ENCODE peak calls at places on chromosomes 7 and 10, in eight cellular contexts. L is fibroblast of lung, E is HCT116, R is osteoblast, B is AG04449, T is BE2C, K is kidney epithelial cell, N is fibroblast of the aortic adventitia. V is an unnamed sample.

GRCh38 chr10:4194231-4194630 is 409.2 kb upstream of the KLF6 start:
- DNase-seq in E (no peak), B (no peak), R (no peak), L (peak; percentile 12), N (peak; percentile 25), T (no peak), K (no peak), V (no peak)

GRCh38 chr10:110617455-110618162 is 26.5 kb upstream of the RBM20 start:
- DNase-seq in T (no peak), K (no peak), B (no peak), E (no peak), R (no peak), N (no peak), L (no peak), V (no peak)

GRCh38 chr7:76231071-76231470 is 29.4 kb downstream of the SRRM3 start:
- DNase-seq in T (no peak), N (no peak), E (no peak), L (no peak), B (no peak), R (no peak), K (no peak), V (no peak)

GRCh38 chr7:121313220-121313792 is 15.5 kb upstream of the WNT16 start:
- DNase-seq in T (no peak), B (no peak), R (peak; percentile 27), E (no peak), K (no peak), L (no peak), N (no peak), V (no peak)

GRCh38 chr7:16114633-16115032 is 306.7 kb downstream of the CRPPA start:
- DNase-seq in N (peak; percentile 62), T (peak; percentile 9), R (peak; percentile 14), K (no peak), L (peak; percentile 29), E (peak; percentile 52), B (no peak), V (peak; percentile 48)

GRCh38 chr7:2166625-2167280 is 66.0 kb downstream of the MAD1L1 start:
- DNase-seq in L (no peak), K (no peak), E (no peak), N (no peak), B (no peak), R (peak; percentile 78), T (no peak), V (peak; percentile 11)

GRCh38 chr10:75605096-75605495 is 173.7 kb downstream of the LRMDA start:
- DNase-seq in N (no peak), E (no peak), B (no peak), T (no peak), K (no peak), L (no peak), R (no peak), V (no peak)

GRCh38 chr7:510061-510481 is 9.6 kb downstream of the PDGFA start:
- DNase-seq in B (no peak), R (no peak), L (no peak), K (no peak), N (no peak), E (no peak), T (no peak), V (no peak)

GRCh38 chr10:3391657-3392056 is 219.1 kb upstream of the PITRM1 start:
- DNase-seq in K (no peak), L (no peak), B (no peak), R (no peak), E (no peak), T (no peak), N (no peak), V (peak; percentile 10)

GRCh38 chr7:142384508-142384922 is 126.7 kb upstream of the PRSS58 start:
- DNase-seq in T (no peak), R (peak; percentile 91), K (peak; percentile 55), B (peak; percentile 63), E (no peak), L (peak; percentile 85), N (no peak), V (peak; percentile 86)

GRCh38 chr7:150451097-150451793 is 815 bp downstream of the GIMAP8 start:
- DNase-seq in T (peak; percentile 30), E (no peak), L (no peak), R (no peak), N (no peak), B (no peak), K (no peak), V (no peak)

GRCh38 chr7:150875791-150876190 is 23.5 kb downstream of the AOC1 start:
- DNase-seq in E (peak; percentile 16), N (no peak), T (no peak), R (no peak), B (no peak), L (no peak), K (no peak), V (no peak)

GRCh38 chr7:158458716-158459282 is 128.8 kb downstream of the PTPRN2 start:
- DNase-seq in R (no peak), K (no peak), N (no peak), L (no peak), B (no peak), T (no peak), E (no peak), V (no peak)

GRCh38 chr7:28181921-28182517 is 1.4 kb upstream of the JAZF1 start:
- DNase-seq in R (no peak), T (peak; percentile 30), K (no peak), E (no peak), L (no peak), N (no peak), B (no peak), V (no peak)

GRCh38 chr7:86644282-86645173 is 819 bp downstream of the GRM3 start:
- DNase-seq in L (no peak), K (no peak), B (no peak), N (no peak), E (no peak), T (no peak), R (no peak), V (no peak)

GRCh38 chr10:9605231-9605630 is 1412.4 kb upstream of the CELF2 start:
- DNase-seq in N (no peak), B (no peak), L (no peak), T (no peak), R (no peak), K (no peak), E (no peak), V (no peak)

GRCh38 chr7:26645126-26645525 is 219.3 kb downstream of the SKAP2 start:
- DNase-seq in T (no peak), N (no peak), R (no peak), E (no peak), B (no peak), L (no peak), K (no peak), V (no peak)

GRCh38 chr7:1591396-1591795 is 21.6 kb upstream of the PSMG3 start:
- DNase-seq in R (peak; percentile 58), T (no peak), B (no peak), K (no peak), N (no peak), L (no peak), E (no peak), V (no peak)

GRCh38 chr7:8433477-8434289 is at the start of gene NXPH1:
- DNase-seq in R (no peak), T (peak; percentile 80), N (no peak), B (no peak), L (no peak), K (no peak), E (no peak), V (no peak)

GRCh38 chr10:35961501-35961900 is 319.4 kb upstream of the FZD8 start:
- DNase-seq in K (peak; percentile 10), T (no peak), B (peak; percentile 7), R (peak; percentile 9), L (peak; percentile 46), E (no peak), N (peak; percentile 50), V (peak; percentile 43)

GRCh38 chr10:90675621-90676020 is 182.2 kb downstream of the HTR7 start:
- DNase-seq in K (no peak), R (no peak), L (peak; percentile 75), B (peak; percentile 3), N (peak; percentile 71), T (no peak), E (no peak), V (peak; percentile 8)

DNA sequence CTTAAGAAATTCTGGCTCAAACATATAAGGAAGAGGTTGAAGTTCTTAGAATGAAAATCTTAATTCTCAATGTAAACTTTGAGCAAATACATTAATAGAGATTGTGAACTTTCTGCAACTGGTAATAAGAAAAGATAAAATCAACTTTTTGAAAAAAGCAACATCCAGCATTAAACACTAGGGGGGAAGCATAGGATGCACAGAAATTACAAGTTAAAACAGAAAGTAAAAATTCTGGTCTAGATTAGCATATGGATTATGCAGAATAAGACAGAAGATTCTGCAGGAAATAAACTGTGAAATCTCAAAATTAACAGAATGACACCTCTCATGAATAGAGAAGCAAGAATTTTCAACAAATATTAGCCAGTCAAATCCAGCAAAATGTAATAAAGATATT is 38.0 kb upstream of the CAV2 start:
- DNase-seq in R (no peak), N (no peak), E (no peak), T (no peak), L (no peak), B (no peak), K (no peak), V (no peak)
- TF ChIP-seq CTCF in R (peak; percentile 27), N (peak; percentile 49), E (peak; percentile 41), T (no peak), L (no peak), B (peak; percentile 20), K (no peak), V (peak; percentile 18)

GRCh38 chr10:14014423-14014822 is 316.3 kb downstream of the FRMD4A start:
- DNase-seq in K (no peak), E (no peak), N (no peak), L (no peak), R (no peak), B (no peak), T (no peak), V (no peak)

GRCh38 chr10:14009315-14010082 is 321.2 kb downstream of the FRMD4A start:
- DNase-seq in N (peak; percentile 89), E (no peak), T (no peak), B (peak; percentile 52), K (no peak), L (peak; percentile 91), R (peak; percentile 68), V (peak; percentile 65)

GRCh38 chr10:14008648-14009072 is 322.1 kb downstream of the FRMD4A start:
- DNase-seq in K (no peak), R (peak; percentile 10), L (no peak), B (no peak), N (peak; percentile 54), T (no peak), E (no peak), V (peak; percentile 67)

GRCh38 chr10:14010827-14011574 is 319.7 kb downstream of the FRMD4A start:
- DNase-seq in N (no peak), L (no peak), K (no peak), B (no peak), E (no peak), R (peak; percentile 52), T (no peak), V (no peak)

GRCh38 chr10:14010083-14010551 is 320.6 kb downstream of the FRMD4A start:
- DNase-seq in T (no peak), L (peak; percentile 80), R (peak; percentile 75), E (no peak), B (peak; percentile 63), N (peak; percentile 83), K (no peak), V (peak; percentile 89)
- H3K4me3 ChIP-seq in T (no peak overlapping the region), L (peak overlapping the region; percentile 60), R (peak overlapping the region; percentile 77), E (no peak overlapping the region), B (peak overlapping the region; percentile 65), N (peak overlapping the region; percentile 68), K (peak overlapping the region; percentile 22), V (peak overlapping the region; percentile 58)

GRCh38 chr10:131946321-131946751 is 35.4 kb downstream of the BNIP3 start:
- DNase-seq in R (peak; percentile 93), K (peak; percentile 21), E (no peak), L (peak; percentile 95), B (peak; percentile 47), N (peak; percentile 94), T (no peak), V (peak; percentile 75)
- TF ChIP-seq CTCF in R (peak; percentile 11), K (no peak), E (no peak), L (no peak), B (no peak), N (peak; percentile 4), T (no peak), V (no peak)

GRCh38 chr10:43403911-43404674 is 4.9 kb downstream of the HNRNPF start:
- DNase-seq in K (no peak), B (no peak), E (no peak), L (no peak), N (no peak), T (no peak), R (no peak), V (peak; percentile 36)
- H3K4me3 ChIP-seq in K (no peak overlapping the region), B (no peak overlapping the region), E (peak overlapping the region; percentile 92), L (peak overlapping the region; percentile 32), N (no peak overlapping the region), T (no peak overlapping the region), R (no peak overlapping the region), V (peak overlapping the region; percentile 29)

V was measured in fibroblast of villous mesenchyme.